ENCODE peak calls at places on chromosomes 2 and 18, in eight cellular contexts. One of them, this sample, is unnamed.

GRCh38 chr2:54720563-54720962 is 2.9 kb upstream of the EML6 start:
- DNase-seq in tibial nerve: no peak
- DNase-seq in EH: peak
- DNase-seq in cardiac muscle cell: peak
- DNase-seq in sigmoid colon: no peak
- DNase-seq in Kasumi-1: no peak
- DNase-seq in hepatic stellate cell: no peak
- DNase-seq in cerebellum: no peak
- DNase-seq in this sample: no peak

GRCh38 chr2:62852254-62852653 is 146.7 kb downstream of the EHBP1 start:
- DNase-seq in tibial nerve: no peak
- DNase-seq in EH: no peak
- DNase-seq in cardiac muscle cell: no peak
- DNase-seq in sigmoid colon: no peak
- DNase-seq in Kasumi-1: no peak
- DNase-seq in hepatic stellate cell: no peak
- DNase-seq in cerebellum: no peak
- DNase-seq in this sample: no peak

GRCh38 chr2:33522571-33522970 is 46.1 kb downstream of the RASGRP3 start:
- DNase-seq in tibial nerve: no peak
- DNase-seq in EH: no peak
- DNase-seq in cardiac muscle cell: no peak
- DNase-seq in sigmoid colon: no peak
- DNase-seq in Kasumi-1: no peak
- DNase-seq in hepatic stellate cell: no peak
- DNase-seq in cerebellum: no peak
- DNase-seq in this sample: no peak

GRCh38 chr2:174495365-174496012 is 8.7 kb upstream of the GPR155 start:
- DNase-seq in tibial nerve: no peak
- DNase-seq in EH: peak
- DNase-seq in cardiac muscle cell: no peak
- DNase-seq in sigmoid colon: no peak
- DNase-seq in Kasumi-1: no peak
- DNase-seq in hepatic stellate cell: no peak
- DNase-seq in cerebellum: no peak
- DNase-seq in this sample: peak

GRCh38 chr18:59470627-59471121 is 111.6 kb upstream of the LMAN1 start:
- DNase-seq in tibial nerve: no peak
- DNase-seq in EH: no peak
- DNase-seq in cardiac muscle cell: peak
- DNase-seq in sigmoid colon: peak
- DNase-seq in Kasumi-1: no peak
- DNase-seq in hepatic stellate cell: no peak
- DNase-seq in cerebellum: peak
- DNase-seq in this sample: no peak

GRCh38 chr18:46502444-46502843 is 154.6 kb downstream of the LOXHD1 start:
- DNase-seq in tibial nerve: no peak
- DNase-seq in EH: peak
- DNase-seq in cardiac muscle cell: peak
- DNase-seq in sigmoid colon: peak
- DNase-seq in Kasumi-1: peak
- DNase-seq in hepatic stellate cell: no peak
- DNase-seq in cerebellum: no peak
- DNase-seq in this sample: no peak

GRCh38 chr2:175097297-175097696 is 70.7 kb downstream of the ATF2 start:
- DNase-seq in tibial nerve: no peak
- DNase-seq in EH: peak
- DNase-seq in cardiac muscle cell: no peak
- DNase-seq in sigmoid colon: no peak
- DNase-seq in Kasumi-1: no peak
- DNase-seq in hepatic stellate cell: peak
- DNase-seq in cerebellum: no peak
- DNase-seq in this sample: no peak

GRCh38 chr2:207385903-207386302 is 143.9 kb upstream of the CREB1 start:
- DNase-seq in tibial nerve: no peak
- DNase-seq in EH: peak
- DNase-seq in cardiac muscle cell: no peak
- DNase-seq in sigmoid colon: no peak
- DNase-seq in Kasumi-1: peak
- DNase-seq in hepatic stellate cell: no peak
- DNase-seq in cerebellum: no peak
- DNase-seq in this sample: no peak

GRCh38 chr2:172550419-172550818 is 5.5 kb upstream of the PDK1 start:
- DNase-seq in tibial nerve: no peak
- DNase-seq in EH: no peak
- DNase-seq in cardiac muscle cell: no peak
- DNase-seq in sigmoid colon: no peak
- DNase-seq in Kasumi-1: no peak
- DNase-seq in hepatic stellate cell: no peak
- DNase-seq in cerebellum: no peak
- DNase-seq in this sample: no peak

GRCh38 chr2:42086500-42086953 is 38.7 kb downstream of the PKDCC start:
- DNase-seq in tibial nerve: peak
- DNase-seq in EH: peak
- DNase-seq in cardiac muscle cell: peak
- DNase-seq in sigmoid colon: no peak
- DNase-seq in Kasumi-1: peak
- DNase-seq in hepatic stellate cell: peak
- DNase-seq in cerebellum: peak
- DNase-seq in this sample: peak

GRCh38 chr18:42290318-42291307 is 335.6 kb downstream of the PIK3C3 start:
- DNase-seq in tibial nerve: no peak
- DNase-seq in EH: no peak
- DNase-seq in cardiac muscle cell: no peak
- DNase-seq in sigmoid colon: no peak
- DNase-seq in Kasumi-1: no peak
- DNase-seq in hepatic stellate cell: no peak
- DNase-seq in cerebellum: no peak
- DNase-seq in this sample: no peak

GRCh38 chr2:117087565-117088291 is 726.8 kb upstream of the DDX18 start:
- DNase-seq in tibial nerve: no peak
- DNase-seq in EH: no peak
- DNase-seq in cardiac muscle cell: no peak
- DNase-seq in sigmoid colon: no peak
- DNase-seq in Kasumi-1: no peak
- DNase-seq in hepatic stellate cell: no peak
- DNase-seq in cerebellum: no peak
- DNase-seq in this sample: no peak

GRCh38 chr18:50622865-50623393 is 63.0 kb downstream of the MAPK4 start:
- DNase-seq in tibial nerve: no peak
- DNase-seq in EH: no peak
- DNase-seq in cardiac muscle cell: no peak
- DNase-seq in sigmoid colon: no peak
- DNase-seq in Kasumi-1: no peak
- DNase-seq in hepatic stellate cell: no peak
- DNase-seq in cerebellum: no peak
- DNase-seq in this sample: no peak

GRCh38 chr18:79513381-79514081 is 117.8 kb downstream of the NFATC1 start:
- DNase-seq in tibial nerve: no peak
- DNase-seq in EH: no peak
- DNase-seq in cardiac muscle cell: no peak
- DNase-seq in sigmoid colon: peak
- DNase-seq in Kasumi-1: no peak
- DNase-seq in hepatic stellate cell: no peak
- DNase-seq in cerebellum: no peak
- DNase-seq in this sample: no peak